ENCODE peak calls at places on chromosomes 2 and 18, in ten cellular contexts. R, J, N, M, D, G, K, S, L and I are unnamed samples.

GRCh38 chr18:69383191-69383590 is 17.5 kb upstream of the DOK6 start:
- DNase-seq in R (no peak), J (peak), N (no peak), M (no peak), D (no peak), G (no peak), K (no peak), S (no peak), L (no peak), I (no peak)

GRCh38 chr18:12307871-12308385 is at the start of gene TUBB6:
- DNase-seq in R (no peak), J (peak), N (no peak), M (peak), D (no peak), G (no peak), K (no peak), S (peak), L (peak), I (no peak)

GRCh38 chr2:238143239-238143951 is 4.9 kb downstream of the KLHL30 start:
- DNase-seq in R (no peak), J (peak), N (no peak), M (peak), D (no peak), G (no peak), K (no peak), S (no peak), L (peak), I (no peak)

GRCh38 chr2:105502625-105503334 is 103.9 kb upstream of the FHL2 start:
- DNase-seq in R (no peak), J (no peak), N (no peak), M (no peak), D (no peak), G (no peak), K (no peak), S (no peak), L (no peak), I (no peak)

GRCh38 chr2:46645681-46646162 is 166.4 kb downstream of the TMEM247 start:
- DNase-seq in R (peak), J (peak), N (no peak), M (peak), D (peak), G (no peak), K (no peak), S (no peak), L (no peak), I (no peak)

GRCh38 chr2:8169443-8169842 is 512.4 kb upstream of the ID2 start:
- DNase-seq in R (peak), J (peak), N (no peak), M (no peak), D (peak), G (no peak), K (no peak), S (no peak), L (no peak), I (no peak)

GRCh38 chr2:224922142-224922727 is 120.0 kb downstream of the DOCK10 start:
- DNase-seq in R (no peak), J (no peak), N (no peak), M (no peak), D (no peak), G (no peak), K (peak), S (no peak), L (no peak), I (no peak)

GRCh38 chr18:38052879-38053590 is 487.4 kb upstream of the CELF4 start:
- DNase-seq in R (no peak), J (no peak), N (no peak), M (no peak), D (no peak), G (no peak), K (no peak), S (no peak), L (no peak), I (no peak)

GRCh38 chr2:25672500-25673169 is 742 bp downstream of the DTNB start:
- DNase-seq in R (no peak), J (peak), N (no peak), M (peak), D (no peak), G (peak), K (no peak), S (no peak), L (peak), I (no peak)

GRCh38 chr2:126798276-126799140 is 100.2 kb upstream of the TEX51 start:
- DNase-seq in R (no peak), J (no peak), N (no peak), M (no peak), D (no peak), G (no peak), K (no peak), S (no peak), L (no peak), I (peak)

GRCh38 chr2:239240480-239240881 is 160.3 kb downstream of the HDAC4 start:
- DNase-seq in R (no peak), J (peak), N (no peak), M (peak), D (no peak), G (peak), K (no peak), S (no peak), L (no peak), I (no peak)

GRCh38 chr2:10043906-10044601 is 704 bp downstream of the KLF11 start:
- DNase-seq in R (peak), J (peak), N (no peak), M (peak), D (peak), G (peak), K (no peak), S (peak), L (peak), I (peak)

GRCh38 chr18:72155327-72155726 is 388.8 kb downstream of the CBLN2 start:
- DNase-seq in R (no peak), J (peak), N (no peak), M (no peak), D (no peak), G (peak), K (no peak), S (no peak), L (no peak), I (no peak)

GRCh38 chr2:45178359-45178758 is 169.1 kb upstream of the SIX2 start:
- DNase-seq in R (no peak), J (no peak), N (no peak), M (no peak), D (no peak), G (no peak), K (no peak), S (no peak), L (no peak), I (no peak)

GRCh38 chr2:222431859-222432258 is 7.5 kb downstream of the SGPP2 start:
- DNase-seq in R (no peak), J (no peak), N (no peak), M (no peak), D (no peak), G (no peak), K (no peak), S (no peak), L (no peak), I (no peak)

GRCh38 chr18:55863876-55864275 is 275.9 kb upstream of the TCF4 start:
- DNase-seq in R (no peak), J (peak), N (no peak), M (peak), D (peak), G (no peak), K (no peak), S (no peak), L (no peak), I (no peak)

GRCh38 chr18:59057969-59058368 is 81.7 kb upstream of the SEC11C start:
- DNase-seq in R (peak), J (peak), N (no peak), M (no peak), D (no peak), G (no peak), K (no peak), S (no peak), L (no peak), I (no peak)

GRCh38 chr18:31101148-31102019 is 837 bp downstream of the DSC2 start:
- DNase-seq in R (no peak), J (no peak), N (no peak), M (peak), D (no peak), G (no peak), K (no peak), S (peak), L (peak), I (peak)

GRCh38 chr2:41965886-41966285 is 81.9 kb upstream of the PKDCC start:
- DNase-seq in R (no peak), J (peak), N (no peak), M (no peak), D (no peak), G (no peak), K (no peak), S (peak), L (no peak), I (no peak)

GRCh38 chr18:644395-645004 is 13.0 kb upstream of the TYMS start:
- DNase-seq in R (no peak), J (no peak), N (no peak), M (no peak), D (no peak), G (no peak), K (peak), S (no peak), L (no peak), I (no peak)

GRCh38 chr18:63320690-63321265 is 1.2 kb upstream of the BCL2 start:
- DNase-seq in R (no peak), J (no peak), N (no peak), M (peak), D (no peak), G (peak), K (no peak), S (no peak), L (peak), I (no peak)

GRCh38 chr2:75021672-75022071 is 63.2 kb downstream of the POLE4 start:
- DNase-seq in R (peak), J (peak), N (peak), M (no peak), D (peak), G (no peak), K (no peak), S (no peak), L (no peak), I (no peak)

GRCh38 chr2:221423212-221423804 is 148.8 kb downstream of the EPHA4 start:
- DNase-seq in R (no peak), J (peak), N (no peak), M (no peak), D (no peak), G (no peak), K (no peak), S (no peak), L (no peak), I (no peak)

GRCh38 chr2:54331095-54331835 is 75.2 kb upstream of the TSPYL6 start:
- DNase-seq in R (no peak), J (no peak), N (no peak), M (no peak), D (no peak), G (peak), K (no peak), S (no peak), L (no peak), I (no peak)

GRCh38 chr2:19116918-19117317 is 241.5 kb downstream of the OSR1 start:
- DNase-seq in R (no peak), J (no peak), N (no peak), M (no peak), D (no peak), G (no peak), K (no peak), S (no peak), L (no peak), I (no peak)

GRCh38 chr2:226909131-226909530 is 73.3 kb downstream of the RHBDD1 start:
- DNase-seq in R (no peak), J (peak), N (no peak), M (no peak), D (no peak), G (no peak), K (no peak), S (no peak), L (no peak), I (no peak)

GRCh38 chr18:685438-685837 is 27.0 kb downstream of the ENOSF1 start:
- DNase-seq in R (no peak), J (no peak), N (no peak), M (no peak), D (no peak), G (no peak), K (no peak), S (no peak), L (no peak), I (no peak)

GRCh38 chr2:100427627-100428258 is 10.3 kb upstream of the CHST10 start:
- DNase-seq in R (no peak), J (peak), N (no peak), M (peak), D (no peak), G (peak), K (no peak), S (no peak), L (peak), I (no peak)
- TF ChIP-seq CTCF in R (peak), J (peak), N (peak), M (peak), D (peak), G (peak), K (peak), S (no peak), L (peak), I (peak)

GRCh38 chr2:68018727-68019126 is 44.1 kb downstream of the C1D start:
- DNase-seq in R (peak), J (no peak), N (no peak), M (no peak), D (no peak), G (no peak), K (no peak), S (no peak), L (no peak), I (no peak)
- TF ChIP-seq CTCF in R (no peak), J (no peak), N (no peak), M (no peak), D (no peak), G (no peak), K (no peak), S (no peak), L (no peak), I (no peak)

DNA sequence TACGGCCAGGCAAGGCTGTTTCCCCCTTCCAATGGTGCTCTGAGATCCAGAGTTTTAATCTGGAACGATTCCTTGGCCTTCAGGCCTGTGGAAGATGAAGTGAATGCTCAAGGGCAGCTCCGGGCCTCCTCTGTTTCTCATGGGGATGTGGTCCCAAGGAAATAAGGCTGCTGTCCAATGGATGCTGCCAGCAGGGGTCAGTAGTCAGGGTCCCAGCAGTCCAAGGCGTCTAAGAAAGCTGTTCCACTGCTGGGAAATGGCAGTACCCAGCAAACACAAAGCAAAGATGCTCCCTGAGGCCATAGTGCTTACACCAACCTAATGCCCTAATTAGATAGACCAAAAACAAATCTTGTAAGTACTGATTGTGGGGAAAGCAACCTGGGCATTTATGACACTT is 12.5 kb downstream of the NMS start:
- DNase-seq in R (no peak), J (no peak), N (no peak), M (no peak), D (no peak), G (no peak), K (no peak), S (no peak), L (peak), I (no peak)
- TF ChIP-seq CTCF in R (peak), J (peak), N (peak), M (no peak), D (no peak), G (peak), K (peak), S (no peak), L (no peak), I (peak)

GRCh38 chr2:1601064-1601405 is 143.3 kb downstream of the PXDN start:
- DNase-seq in R (no peak), J (peak), N (no peak), M (no peak), D (no peak), G (no peak), K (no peak), S (no peak), L (no peak), I (no peak)
- TF ChIP-seq CTCF in R (no peak), J (no peak), N (no peak), M (no peak), D (no peak), G (no peak), K (no peak), S (no peak), L (no peak), I (no peak)

DNA sequence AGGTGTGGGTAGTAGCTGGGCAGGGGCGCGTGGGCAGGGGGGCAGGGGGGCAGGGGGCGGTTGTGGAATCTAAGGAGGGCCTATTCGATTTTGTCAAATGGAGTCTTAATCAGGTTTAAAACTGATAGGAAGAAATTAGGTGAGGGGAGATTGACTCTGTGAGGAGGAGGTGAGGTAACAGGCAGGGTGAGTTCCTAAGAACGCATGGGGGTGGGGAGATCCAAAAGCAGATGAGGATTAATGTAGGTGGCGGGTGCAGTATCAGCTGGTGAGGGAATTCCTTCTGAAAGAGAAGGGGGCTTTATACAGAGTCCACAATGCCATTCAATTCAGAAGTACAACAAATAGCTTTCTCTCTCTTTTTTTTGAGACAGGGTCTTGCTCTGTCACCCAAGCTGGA is 72.7 kb downstream of the CAB39 start:
- DNase-seq in R (no peak), J (no peak), N (no peak), M (no peak), D (no peak), G (no peak), K (no peak), S (no peak), L (no peak), I (no peak)
- TF ChIP-seq CTCF in R (no peak), J (no peak), N (no peak), M (no peak), D (no peak), G (no peak), K (no peak), S (no peak), L (no peak), I (no peak)